ENCODE peak calls at places on chromosomes 11 and 22, in seven cellular contexts. B is sigmoid colon, Q is gastrocnemius medialis, E is IMR-90, U is body of pancreas, L is heart left ventricle, O is GM12891. R is an unnamed sample.

GRCh38 chr22:38638734-38639133 is 17.5 kb downstream of the FAM227A start:
- DNase-seq in B (no peak), Q (no peak), E (peak), U (no peak), L (no peak), O (no peak), R (no peak)

GRCh38 chr11:102528618-102529017 is 1.9 kb downstream of the MMP7 start:
- DNase-seq in B (no peak), Q (no peak), E (peak), U (no peak), L (no peak), O (no peak), R (no peak)

GRCh38 chr11:11483622-11484021 is 130.6 kb upstream of the CSNK2A3 start:
- DNase-seq in B (no peak), Q (no peak), E (no peak), U (no peak), L (no peak), O (no peak), R (no peak)

GRCh38 chr11:13354335-13354734 is 76.7 kb downstream of the BMAL1 start:
- DNase-seq in B (no peak), Q (no peak), E (peak), U (no peak), L (no peak), O (no peak), R (peak)

GRCh38 chr22:26558246-26558895 is 31.6 kb downstream of the TPST2 start:
- DNase-seq in B (no peak), Q (no peak), E (peak), U (peak), L (no peak), O (no peak), R (no peak)

GRCh38 chr11:101428918-101429317 is 154.9 kb downstream of the TRPC6 start:
- DNase-seq in B (no peak), Q (no peak), E (peak), U (peak), L (no peak), O (no peak), R (peak)

GRCh38 chr11:545171-545570 is 7.8 kb downstream of the LRRC56 start:
- DNase-seq in B (no peak), Q (no peak), E (no peak), U (no peak), L (no peak), O (no peak), R (no peak)

GRCh38 chr11:130121430-130121978 is 38.1 kb upstream of the ST14 start:
- DNase-seq in B (no peak), Q (no peak), E (peak), U (no peak), L (no peak), O (no peak), R (no peak)

GRCh38 chr22:22348127-22348814 is 103.7 kb downstream of the VPREB1 start:
- DNase-seq in B (no peak), Q (no peak), E (no peak), U (no peak), L (no peak), O (no peak), R (peak)

GRCh38 chr11:43067681-43068080 is 244.1 kb upstream of the API5 start:
- DNase-seq in B (no peak), Q (no peak), E (no peak), U (no peak), L (no peak), O (no peak), R (no peak)

GRCh38 chr11:73182824-73183321 is 35.2 kb upstream of the P2RY2 start:
- DNase-seq in B (peak), Q (peak), E (no peak), U (peak), L (peak), O (no peak), R (no peak)

GRCh38 chr11:45607995-45608394 is 57.4 kb downstream of the CHST1 start:
- DNase-seq in B (peak), Q (no peak), E (no peak), U (no peak), L (peak), O (no peak), R (peak)

GRCh38 chr11:134504146-134504905 is 92.3 kb upstream of the B3GAT1 start:
- DNase-seq in B (no peak), Q (no peak), E (no peak), U (no peak), L (no peak), O (no peak), R (no peak)

GRCh38 chr22:47773635-47774034 is 1011.2 kb downstream of the TBC1D22A start:
- DNase-seq in B (no peak), Q (no peak), E (no peak), U (no peak), L (no peak), O (no peak), R (no peak)

GRCh38 chr22:29907753-29908515 is 25.0 kb downstream of the MTMR3 start:
- DNase-seq in B (peak), Q (peak), E (peak), U (peak), L (peak), O (no peak), R (peak)

GRCh38 chr11:76839326-76839725 is 21.4 kb upstream of the ACER3 start:
- DNase-seq in B (no peak), Q (no peak), E (no peak), U (no peak), L (no peak), O (no peak), R (peak)

GRCh38 chr11:120137611-120138521 is at the start of gene TRIM29:
- DNase-seq in B (peak), Q (no peak), E (no peak), U (no peak), L (peak), O (peak), R (no peak)

GRCh38 chr11:113895367-113896155 is 9.0 kb upstream of the HTR3B start:
- DNase-seq in B (no peak), Q (peak), E (no peak), U (no peak), L (no peak), O (no peak), R (no peak)

GRCh38 chr11:746289-747175 is 732 bp upstream of the TALDO1 start:
- DNase-seq in B (peak), Q (peak), E (peak), U (no peak), L (no peak), O (no peak), R (peak)

GRCh38 chr11:132242662-132243061 is 872.2 kb downstream of the NTM start:
- DNase-seq in B (no peak), Q (no peak), E (no peak), U (no peak), L (no peak), O (no peak), R (no peak)

GRCh38 chr11:36059660-36060059 is 115.8 kb downstream of the LDLRAD3 start:
- DNase-seq in B (no peak), Q (no peak), E (no peak), U (no peak), L (no peak), O (no peak), R (no peak)

GRCh38 chr22:46084943-46085830 is 65.1 kb upstream of the PPARA start:
- DNase-seq in B (peak), Q (peak), E (no peak), U (peak), L (peak), O (no peak), R (no peak)
- TF ChIP-seq POLR2A in B (no peak), Q (peak), E (no peak), U (peak), L (peak), O (no peak), R (no peak)

GRCh38 chr22:23831781-23832180 is 7.0 kb downstream of the DERL3 start:
- DNase-seq in B (peak), Q (no peak), E (no peak), U (no peak), L (peak), O (no peak), R (no peak)
- TF ChIP-seq POLR2A in B (no peak), Q (no peak), E (no peak), U (no peak), L (no peak), O (no peak), R (no peak)

DNA sequence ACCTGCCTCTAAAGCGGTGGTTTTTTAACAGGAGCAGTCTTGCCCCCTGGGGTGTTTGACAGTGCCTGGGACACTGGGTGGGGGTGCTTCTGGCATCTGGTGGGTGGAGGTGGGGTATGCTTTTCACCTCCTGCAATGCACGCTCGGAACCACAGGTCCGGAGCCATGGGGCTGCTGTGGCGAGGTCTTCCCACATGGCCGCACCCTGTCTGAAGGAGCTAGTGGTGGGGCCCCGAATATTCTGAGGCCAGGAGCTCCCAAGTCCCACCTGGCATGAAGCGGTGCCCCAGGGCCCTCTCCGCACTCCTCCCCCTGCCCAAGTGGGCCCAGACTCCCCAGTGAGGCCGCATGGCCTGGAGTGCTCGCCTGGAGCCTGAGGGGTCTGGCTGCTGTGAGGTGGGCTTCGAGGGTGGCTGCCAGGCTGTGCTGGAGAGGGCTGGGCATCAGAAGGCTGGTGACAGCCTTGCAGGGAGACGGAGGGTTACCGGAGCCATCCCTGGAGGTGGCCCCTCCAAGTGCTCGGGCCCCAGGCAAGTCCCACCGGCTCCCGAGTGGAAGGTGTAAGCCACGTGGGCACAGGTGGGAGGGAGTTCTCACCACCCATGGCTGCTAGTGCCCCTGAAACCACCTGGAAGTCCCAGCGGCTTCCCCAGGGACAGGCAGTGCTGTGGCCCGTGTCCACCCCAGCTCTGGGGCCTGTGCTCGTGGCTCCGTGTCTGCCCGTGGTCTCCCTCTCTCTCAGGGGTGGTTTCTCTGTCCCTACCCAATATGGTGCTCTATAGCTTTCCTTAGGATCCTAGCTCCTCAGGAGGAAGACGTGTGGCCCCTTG is 15.1 kb downstream of the TBX1 start:
- DNase-seq in B (no peak), Q (no peak), E (no peak), U (no peak), L (no peak), O (no peak), R (no peak)
- TF ChIP-seq POLR2A in B (no peak), Q (no peak), E (no peak), U (no peak), L (no peak), O (no peak), R (no peak)

GRCh38 chr11:65225284-65226102 is 36.3 kb upstream of the POLA2 start:
- DNase-seq in B (peak), Q (peak), E (peak), U (peak), L (peak), O (peak), R (peak)
- TF ChIP-seq POLR2A in B (no peak), Q (no peak), E (no peak), U (no peak), L (no peak), O (no peak), R (no peak)

GRCh38 chr22:36977401-36977861 is 41.8 kb downstream of the TST start:
- DNase-seq in B (peak), Q (peak), E (peak), U (peak), L (peak), O (peak), R (peak)
- TF ChIP-seq POLR2A in B (no peak), Q (no peak), E (no peak), U (no peak), L (no peak), O (no peak), R (no peak)

GRCh38 chr11:64246874-64247728 is at the start of gene PPP1R14B:
- DNase-seq in B (peak), Q (peak), E (peak), U (peak), L (peak), O (peak), R (peak)
- TF ChIP-seq POLR2A in B (no peak), Q (peak), E (peak), U (peak), L (peak), O (no peak), R (peak)

GRCh38 chr11:7257744-7258143 is 6.0 kb downstream of the SYT9 start:
- DNase-seq in B (no peak), Q (no peak), E (no peak), U (no peak), L (no peak), O (no peak), R (no peak)
- TF ChIP-seq POLR2A in B (no peak), Q (no peak), E (no peak), U (no peak), L (no peak), O (no peak), R (no peak)

DNA sequence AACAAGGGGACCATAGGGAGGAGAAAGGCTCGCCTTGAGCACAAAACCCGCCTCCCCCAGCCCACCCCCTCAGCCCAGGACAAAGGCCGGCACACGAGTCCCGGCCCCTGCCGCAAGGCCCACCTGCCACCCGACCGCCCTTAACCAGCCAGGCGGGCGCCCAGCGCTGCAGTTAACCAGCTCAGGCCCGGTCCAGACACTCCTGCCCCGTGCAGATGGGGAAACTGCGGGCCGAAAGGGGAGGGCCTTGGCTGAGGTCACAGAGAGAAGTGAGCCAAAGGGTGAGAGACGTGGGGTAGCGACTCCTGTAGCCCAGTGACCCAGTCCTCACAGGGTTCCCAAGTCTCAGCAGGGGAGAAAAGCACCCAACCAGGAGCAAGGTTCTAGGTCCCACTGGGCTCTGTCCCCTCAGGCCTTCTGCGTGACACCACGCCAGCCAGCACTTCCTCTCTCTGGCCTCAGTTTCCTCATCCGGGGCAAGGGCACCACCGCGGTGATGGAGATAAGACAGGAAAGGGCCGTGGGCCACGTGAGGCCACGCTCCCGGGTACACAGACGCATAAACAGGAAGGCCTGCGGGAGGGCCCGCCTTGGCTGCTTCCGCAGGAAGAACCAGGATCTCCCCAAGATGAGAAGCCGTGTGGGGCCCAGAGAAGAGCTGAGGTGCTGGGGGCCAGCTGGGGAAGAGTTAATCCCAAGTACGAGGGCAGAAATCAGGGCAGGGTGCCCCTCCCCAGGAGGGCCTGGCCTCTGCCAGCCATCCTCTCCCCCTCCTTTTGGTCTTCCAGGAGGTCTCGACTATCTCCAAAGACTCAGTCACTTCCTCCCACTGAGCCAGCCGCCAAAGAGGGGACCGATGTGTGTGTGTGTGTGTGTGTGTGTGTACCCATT is 1.8 kb downstream of the MFNG start:
- DNase-seq in B (peak), Q (peak), E (no peak), U (peak), L (peak), O (peak), R (no peak)
- TF ChIP-seq POLR2A in B (no peak), Q (no peak), E (no peak), U (peak), L (peak), O (no peak), R (no peak)

R was measured in NB4.